ENCODE peak calls at places on chromosome 11, in seven cellular contexts. R is HAP-1, J is GM12891, A is Right ventricle myocardium superior, B is prostate gland, U is cardiac fibroblast, P is ELR. M is an unnamed sample.

GRCh38 chr11:104402812-104403521 is 239.0 kb upstream of the PDGFD start:
- DNase-seq in R (no peak), J (no peak), A (no peak), B (no peak), U (no peak), P (no peak), M (no peak)

GRCh38 chr11:77130763-77131513 is 2.9 kb downstream of the MYO7A start:
- DNase-seq in R (no peak), J (no peak), A (peak), B (no peak), U (peak), P (peak), M (peak)

GRCh38 chr11:118914178-118914918 is 11.4 kb downstream of the BCL9L start:
- DNase-seq in R (no peak), J (no peak), A (no peak), B (peak), U (peak), P (peak), M (no peak)

GRCh38 chr11:91435694-91436375 is 788.8 kb upstream of the FAT3 start:
- DNase-seq in R (no peak), J (no peak), A (no peak), B (no peak), U (no peak), P (no peak), M (no peak)

GRCh38 chr11:121741954-121742361 is 289.2 kb upstream of the SORL1-AS1 start:
- DNase-seq in R (no peak), J (no peak), A (peak), B (peak), U (peak), P (no peak), M (peak)

GRCh38 chr11:87187930-87188329 is 150.2 kb downstream of the TMEM135 start:
- DNase-seq in R (no peak), J (no peak), A (no peak), B (no peak), U (no peak), P (no peak), M (no peak)

GRCh38 chr11:7437706-7438105 is 47.6 kb upstream of the OLFML1 start:
- DNase-seq in R (no peak), J (no peak), A (no peak), B (no peak), U (peak), P (peak), M (peak)

GRCh38 chr11:120674537-120674936 is 163.0 kb downstream of the GRIK4 start:
- DNase-seq in R (no peak), J (no peak), A (no peak), B (no peak), U (peak), P (peak), M (no peak)

M was measured in AG20443.